ENCODE peak calls at places on chromosomes 2 and 18, in eight cellular contexts. E, K, U, B, C, M, Q and W are unnamed samples.
A peak's percentile ranks its signal among the peaks of the same experiment; 100 is the strongest.

GRCh38 chr2:15817748-15818147 is 122.6 kb upstream of the MYCN start:
- DNase-seq in B (no peak), U (no peak), C (no peak), Q (no peak), M (no peak), E (no peak), K (no peak), W (no peak)

GRCh38 chr2:88071365-88071764 is 3.7 kb downstream of the SMYD1 start:
- DNase-seq in U (no peak), C (no peak), K (no peak), E (peak; percentile 69), M (no peak), B (no peak), Q (no peak), W (no peak)

GRCh38 chr2:135512099-135512498 is 18.9 kb downstream of the ZRANB3 start:
- DNase-seq in C (no peak), E (no peak), B (no peak), K (no peak), Q (no peak), M (no peak), U (no peak), W (no peak)

GRCh38 chr18:61742555-61743429 is 150.0 kb downstream of the RNF152 start:
- DNase-seq in Q (no peak), B (peak; percentile 86), M (no peak), E (no peak), K (no peak), U (no peak), C (no peak), W (no peak)

GRCh38 chr2:173719471-173719870 is 245.7 kb downstream of the SP3 start:
- DNase-seq in U (no peak), M (no peak), K (no peak), C (no peak), Q (no peak), B (no peak), E (peak; percentile 86), W (no peak)

GRCh38 chr2:8882094-8882493 is 44.7 kb upstream of the KIDINS220 start:
- DNase-seq in E (peak; percentile 87), K (peak; percentile 60), U (peak; percentile 53), Q (no peak), M (no peak), C (no peak), B (no peak), W (peak; percentile 25)

GRCh38 chr2:233053928-233054774 is 6.0 kb upstream of the INPP5D start:
- DNase-seq in B (peak; percentile 47), E (peak; percentile 71), U (peak; percentile 15), M (no peak), K (peak; percentile 61), C (peak; percentile 33), Q (peak; percentile 84), W (peak; percentile 26)

GRCh38 chr2:109511168-109511567 is 102.6 kb downstream of the SEPTIN10 start:
- DNase-seq in B (no peak), C (no peak), U (no peak), Q (no peak), E (no peak), M (no peak), K (no peak), W (no peak)

GRCh38 chr2:150141241-150142001 is 346.0 kb downstream of the RND3 start:
- DNase-seq in M (peak; percentile 78), B (no peak), E (no peak), Q (no peak), C (no peak), K (peak; percentile 30), U (no peak), W (no peak)

GRCh38 chr2:136135924-136136906 is 18.3 kb upstream of the CXCR4 start:
- DNase-seq in E (no peak), M (no peak), U (no peak), Q (no peak), K (peak; percentile 77), B (no peak), C (peak; percentile 28), W (no peak)

GRCh38 chr2:236166157-236166780 is 1.9 kb downstream of the GBX2 start:
- DNase-seq in E (peak; percentile 47), Q (no peak), U (no peak), K (no peak), B (no peak), C (no peak), M (no peak), W (no peak)

GRCh38 chr18:48065601-48065995 is 135.1 kb upstream of the SMAD2 start:
- DNase-seq in K (no peak), B (no peak), E (no peak), Q (no peak), M (no peak), U (no peak), C (no peak), W (no peak)

GRCh38 chr2:8527676-8528075 is 154.2 kb upstream of the ID2 start:
- DNase-seq in E (no peak), Q (no peak), M (no peak), B (no peak), K (no peak), U (no peak), C (no peak), W (no peak)

GRCh38 chr2:128237081-128237534 is 81.6 kb downstream of the HS6ST1 start:
- DNase-seq in K (no peak), U (peak; percentile 67), Q (no peak), C (no peak), B (peak; percentile 25), E (no peak), M (peak; percentile 23), W (no peak)

GRCh38 chr18:5093902-5094301 is 103.2 kb downstream of the AKAIN1 start:
- DNase-seq in B (no peak), E (no peak), U (no peak), C (no peak), Q (no peak), K (no peak), M (no peak), W (no peak)

GRCh38 chr2:241314181-241314932 is 1.1 kb downstream of the HDLBP start:
- DNase-seq in M (peak; percentile 56), Q (peak; percentile 23), U (peak; percentile 63), C (no peak), E (peak; percentile 84), B (no peak), K (peak; percentile 59), W (no peak)

GRCh38 chr2:149716687-149717086 is 129.1 kb upstream of the MMADHC start:
- DNase-seq in Q (no peak), U (peak; percentile 21), E (peak; percentile 89), M (no peak), K (no peak), C (no peak), B (no peak), W (no peak)

GRCh38 chr18:48160622-48161021 is 230.2 kb upstream of the SMAD2 start:
- DNase-seq in B (no peak), Q (no peak), U (no peak), K (no peak), E (no peak), M (no peak), C (no peak), W (no peak)

GRCh38 chr2:147945660-147946059 is 74.9 kb downstream of the ORC4 start:
- DNase-seq in K (no peak), M (no peak), Q (no peak), B (no peak), C (no peak), E (peak; percentile 46), U (peak; percentile 53), W (no peak)

GRCh38 chr2:100011272-100011711 is 131.1 kb downstream of the AFF3 start:
- DNase-seq in Q (no peak), E (no peak), U (peak; percentile 91), C (no peak), B (no peak), M (peak; percentile 60), K (peak; percentile 19), W (no peak)

GRCh38 chr2:196991061-196991460 is 64.6 kb upstream of the PGAP1 start:
- DNase-seq in U (no peak), E (no peak), C (no peak), K (no peak), M (no peak), B (no peak), Q (no peak), W (peak; percentile 48)

GRCh38 chr2:215379948-215380347 is 55.9 kb downstream of the FN1 start:
- DNase-seq in U (no peak), B (no peak), K (no peak), E (no peak), Q (no peak), C (no peak), M (no peak), W (no peak)

GRCh38 chr2:101450965-101451364 is 23.9 kb downstream of the RFX8 start:
- DNase-seq in K (no peak), C (no peak), U (no peak), B (no peak), M (no peak), Q (no peak), E (no peak), W (no peak)

GRCh38 chr2:235011607-235011928 is 59.8 kb downstream of the SH3BP4 start:
- DNase-seq in E (peak; percentile 82), U (no peak), Q (no peak), K (no peak), M (no peak), B (no peak), C (no peak), W (no peak)

GRCh38 chr18:48153641-48154481 is 223.4 kb upstream of the SMAD2 start:
- DNase-seq in U (peak; percentile 97), Q (no peak), B (no peak), M (peak; percentile 70), K (peak; percentile 85), E (no peak), C (no peak), W (no peak)

GRCh38 chr2:9207641-9208301 is 1.2 kb downstream of the ASAP2 start:
- DNase-seq in M (peak; percentile 51), C (peak; percentile 83), Q (peak; percentile 57), E (peak; percentile 66), U (no peak), B (no peak), K (peak; percentile 48), W (no peak)

GRCh38 chr2:203805485-203805838 is 62.1 kb upstream of the CTLA4 start:
- DNase-seq in U (no peak), K (no peak), E (no peak), C (no peak), B (no peak), M (no peak), Q (no peak), W (no peak)

GRCh38 chr2:180622122-180622918 is 358.1 kb upstream of the UBE2E3 start:
- DNase-seq in C (no peak), K (peak; percentile 69), U (no peak), B (no peak), M (no peak), Q (no peak), E (no peak), W (no peak)

GRCh38 chr2:29518988-29519925 is 402.1 kb downstream of the ALK start:
- DNase-seq in K (peak; percentile 90), B (no peak), E (no peak), Q (no peak), M (no peak), C (no peak), U (peak; percentile 95), W (no peak)

GRCh38 chr2:60094450-60094929 is 459.0 kb downstream of the BCL11A start:
- DNase-seq in Q (no peak), U (no peak), K (no peak), B (peak; percentile 26), E (no peak), C (peak; percentile 60), M (no peak), W (no peak)

GRCh38 chr2:12498703-12499102 is 218.0 kb upstream of the TRIB2 start:
- DNase-seq in B (no peak), E (peak; percentile 37), K (peak; percentile 50), Q (no peak), M (peak; percentile 85), C (no peak), U (peak; percentile 25), W (no peak)

GRCh38 chr18:59528866-59529265 is 168.4 kb downstream of the CCBE1 start:
- DNase-seq in Q (no peak), U (no peak), E (peak; percentile 8), K (no peak), C (no peak), B (no peak), M (no peak), W (no peak)

GRCh38 chr2:16068233-16068940 is 128.0 kb downstream of the MYCN start:
- DNase-seq in M (no peak), K (no peak), Q (no peak), E (peak; percentile 91), U (no peak), C (no peak), B (no peak), W (no peak)

GRCh38 chr2:220489116-220489515 is 861.7 kb downstream of the SLC4A3 start:
- DNase-seq in U (no peak), Q (no peak), M (no peak), K (no peak), E (no peak), B (no peak), C (no peak), W (no peak)